ENCODE peak calls at places on chromosomes 2 and 18, in five cellular contexts. E is SJSA1; K is activated CD4-positive, alpha-beta T cell treated with anti-CD3 and anti-CD28 coated beads, Interleukin-2, amount 50 U/mL, for 4 hours; P is endothelial cell; V is foreskin melanocyte. Y is an unnamed sample.

GRCh38 chr18:14089781-14090180 is 42.5 kb downstream of the ZNF519 start:
- DNase-seq in E (no peak), K (no peak), P (no peak), V (no peak), Y (no peak)

GRCh38 chr2:201907128-201907886 is 101.0 kb downstream of the CDK15 start:
- DNase-seq in E (no peak), K (no peak), P (no peak), V (no peak), Y (no peak)

GRCh38 chr2:233794128-233794658 is 16.1 kb downstream of the MROH2A start:
- DNase-seq in E (peak), K (no peak), P (no peak), V (no peak), Y (no peak)

GRCh38 chr2:66390152-66390551 is 44.8 kb upstream of the MEIS1 start:
- DNase-seq in E (no peak), K (no peak), P (no peak), V (no peak), Y (no peak)

GRCh38 chr2:43402002-43402401 is 175.6 kb upstream of the ZFP36L2 start:
- DNase-seq in E (no peak), K (no peak), P (no peak), V (no peak), Y (no peak)

GRCh38 chr2:142131016-142131714 is at the start of gene LRP1B:
- DNase-seq in E (no peak), K (no peak), P (peak), V (peak), Y (no peak)

GRCh38 chr2:135836596-135836995 is 388 bp downstream of the LCT start:
- DNase-seq in E (peak), K (no peak), P (no peak), V (no peak), Y (no peak)

GRCh38 chr2:127592761-127593227 is 53.2 kb upstream of the GPR17 start:
- DNase-seq in E (peak), K (no peak), P (no peak), V (no peak), Y (no peak)

GRCh38 chr2:212124597-212124996 is 414.0 kb downstream of the ERBB4 start:
- DNase-seq in E (no peak), K (no peak), P (no peak), V (no peak), Y (no peak)

GRCh38 chr2:129253461-129253812 is 726.0 kb upstream of the RAB6C start:
- DNase-seq in E (no peak), K (no peak), P (peak), V (no peak), Y (no peak)

GRCh38 chr2:214127178-214127970 is 283.5 kb upstream of the VWC2L start:
- DNase-seq in E (no peak), K (no peak), P (no peak), V (no peak), Y (no peak)

GRCh38 chr2:125471963-125472362 is 1184.0 kb upstream of the GYPC start:
- DNase-seq in E (peak), K (no peak), P (peak), V (peak), Y (no peak)

GRCh38 chr2:37683241-37683640 is 11.8 kb upstream of the CDC42EP3 start:
- DNase-seq in E (no peak), K (no peak), P (no peak), V (no peak), Y (no peak)

GRCh38 chr2:151051584-151052220 is 210.0 kb downstream of the RBM43 start:
- DNase-seq in E (no peak), K (peak), P (peak), V (peak), Y (no peak)

GRCh38 chr2:180893752-180894151 is 86.7 kb upstream of the UBE2E3 start:
- DNase-seq in E (no peak), K (no peak), P (no peak), V (no peak), Y (no peak)

GRCh38 chr2:46020416-46020815 is 276.8 kb upstream of the EPAS1 start:
- DNase-seq in E (no peak), K (no peak), P (no peak), V (no peak), Y (no peak)

GRCh38 chr2:179898873-179899272 is 37.5 kb upstream of the ZNF385B start:
- DNase-seq in E (no peak), K (no peak), P (peak), V (peak), Y (peak)

GRCh38 chr18:40789286-40789685 is 1165.7 kb upstream of the PIK3C3 start:
- DNase-seq in E (no peak), K (no peak), P (no peak), V (no peak), Y (no peak)

GRCh38 chr2:134594399-134594798 is 124.4 kb downstream of the TMEM163 start:
- DNase-seq in E (no peak), K (no peak), P (no peak), V (no peak), Y (no peak)

GRCh38 chr2:220107380-220107791 is 480.0 kb downstream of the SLC4A3 start:
- DNase-seq in E (no peak), K (no peak), P (no peak), V (no peak), Y (no peak)

GRCh38 chr2:34423301-34423700 is 824.2 kb upstream of the FAM98A start:
- DNase-seq in E (no peak), K (no peak), P (no peak), V (no peak), Y (no peak)

GRCh38 chr2:238905721-238906120 is 57.8 kb downstream of the TWIST2 start:
- DNase-seq in E (no peak), K (no peak), P (no peak), V (no peak), Y (no peak)

GRCh38 chr2:218960196-218961165 is 1.0 kb downstream of the CDK5R2 start:
- DNase-seq in E (no peak), K (no peak), P (no peak), V (no peak), Y (no peak)

GRCh38 chr2:23432531-23432930 is 47.6 kb downstream of the KLHL29 start:
- DNase-seq in E (peak), K (no peak), P (no peak), V (no peak), Y (no peak)

GRCh38 chr2:140891614-140892212 is 1239.1 kb downstream of the LRP1B start:
- DNase-seq in E (no peak), K (no peak), P (no peak), V (no peak), Y (no peak)

GRCh38 chr2:28904802-28905499 is 10.5 kb downstream of the WDR43 start:
- DNase-seq in E (no peak), K (no peak), P (no peak), V (peak), Y (no peak)

GRCh38 chr2:144520718-144521487 is 984 bp upstream of the ZEB2 start:
- DNase-seq in E (no peak), K (no peak), P (no peak), V (peak), Y (no peak)

GRCh38 chr2:12315224-12315623 is 401.5 kb upstream of the TRIB2 start:
- DNase-seq in E (no peak), K (no peak), P (no peak), V (no peak), Y (no peak)

GRCh38 chr2:144004742-144005141 is 515.2 kb downstream of the ZEB2 start:
- DNase-seq in E (no peak), K (no peak), P (no peak), V (no peak), Y (no peak)

Y was measured in HS-27A.